ENCODE peak calls at places on chromosomes 11 and 22, in five cellular contexts. G is RWPE1, T is brain microvascular endothelial cell, S is left ventricle myocardium superior, W is Kasumi-1. O is an unnamed sample.

GRCh38 chr22:36921309-36922096 is 8.1 kb downstream of the CSF2RB start:
- DNase-seq in G (no peak), T (no peak), S (no peak), W (peak; percentile 76), O (no peak)

GRCh38 chr22:35642305-35642741 is 5.9 kb upstream of the APOL6 start:
- DNase-seq in G (no peak), T (no peak), S (peak; percentile 51), W (no peak), O (no peak)

GRCh38 chr11:32312865-32313403 is 122.4 kb downstream of the WT1 start:
- DNase-seq in G (peak; percentile 51), T (peak; percentile 57), S (no peak), W (peak; percentile 74), O (peak; percentile 70)

GRCh38 chr11:8056810-8057463 is 24.1 kb upstream of the TUB start:
- DNase-seq in G (no peak), T (no peak), S (peak; percentile 65), W (no peak), O (peak; percentile 88)

GRCh38 chr11:128400382-128401203 is 186.8 kb downstream of the ETS1 start:
- DNase-seq in G (no peak), T (peak; percentile 55), S (no peak), W (no peak), O (no peak)

GRCh38 chr11:68961245-68961644 is 19.5 kb downstream of the MRGPRD start:
- DNase-seq in G (no peak), T (no peak), S (peak; percentile 10), W (no peak), O (no peak)

GRCh38 chr11:85406316-85406715 is 220.8 kb downstream of the DLG2 start:
- DNase-seq in G (no peak), T (no peak), S (no peak), W (no peak), O (no peak)

GRCh38 chr11:110479445-110480101 is 49.8 kb downstream of the FDX1 start:
- DNase-seq in G (no peak), T (peak; percentile 19), S (no peak), W (peak; percentile 24), O (no peak)

GRCh38 chr11:73366265-73366610 is 10.0 kb upstream of the RELT start:
- DNase-seq in G (no peak), T (no peak), S (no peak), W (no peak), O (no peak)

O was measured in uterus.